ENCODE peak calls at places on chromosome 18, in five cellular contexts. One of them, this sample, is unnamed.

GRCh38 chr18:6487968-6488367 is 73.3 kb upstream of the L3MBTL4 start:
- DNase-seq in sigmoid colon: no peak
- DNase-seq in progenitor cell of endocrine pancreas: no peak
- DNase-seq in tibial nerve: no peak
- DNase-seq in fibroblast of the aortic adventitia: no peak
- DNase-seq in this sample: no peak

GRCh38 chr18:435940-436339 is 64.6 kb downstream of the COLEC12 start:
- DNase-seq in sigmoid colon: no peak
- DNase-seq in progenitor cell of endocrine pancreas: no peak
- DNase-seq in tibial nerve: no peak
- DNase-seq in fibroblast of the aortic adventitia: no peak
- DNase-seq in this sample: no peak

GRCh38 chr18:66958309-66958708 is 354.4 kb upstream of the CDH19 start:
- DNase-seq in sigmoid colon: no peak
- DNase-seq in progenitor cell of endocrine pancreas: no peak
- DNase-seq in tibial nerve: no peak
- DNase-seq in fibroblast of the aortic adventitia: no peak
- DNase-seq in this sample: no peak

GRCh38 chr18:62566199-62566598 is 43.4 kb downstream of the ZCCHC2 start:
- DNase-seq in sigmoid colon: no peak
- DNase-seq in progenitor cell of endocrine pancreas: no peak
- DNase-seq in tibial nerve: peak; percentile 29
- DNase-seq in fibroblast of the aortic adventitia: peak; percentile 24
- DNase-seq in this sample: no peak

GRCh38 chr18:10530852-10531251 is 5.0 kb downstream of the NAPG start:
- DNase-seq in sigmoid colon: no peak
- DNase-seq in progenitor cell of endocrine pancreas: no peak
- DNase-seq in tibial nerve: no peak
- DNase-seq in fibroblast of the aortic adventitia: peak; percentile 37
- DNase-seq in this sample: no peak

GRCh38 chr18:27400001-27400400 is 214.9 kb upstream of the CHST9 start:
- DNase-seq in sigmoid colon: no peak
- DNase-seq in progenitor cell of endocrine pancreas: no peak
- DNase-seq in tibial nerve: no peak
- DNase-seq in fibroblast of the aortic adventitia: no peak
- DNase-seq in this sample: no peak

GRCh38 chr18:6842081-6842480 is 112.6 kb downstream of the ARHGAP28 start:
- DNase-seq in sigmoid colon: no peak
- DNase-seq in progenitor cell of endocrine pancreas: no peak
- DNase-seq in tibial nerve: no peak
- DNase-seq in fibroblast of the aortic adventitia: no peak
- DNase-seq in this sample: no peak

GRCh38 chr18:56489901-56490300 is 148.5 kb downstream of the TXNL1 start:
- DNase-seq in sigmoid colon: no peak
- DNase-seq in progenitor cell of endocrine pancreas: no peak
- DNase-seq in tibial nerve: no peak
- DNase-seq in fibroblast of the aortic adventitia: no peak
- DNase-seq in this sample: no peak

GRCh38 chr18:24570716-24571115 is 110.3 kb downstream of the HRH4 start:
- DNase-seq in sigmoid colon: no peak
- DNase-seq in progenitor cell of endocrine pancreas: no peak
- DNase-seq in tibial nerve: no peak
- DNase-seq in fibroblast of the aortic adventitia: no peak
- DNase-seq in this sample: no peak

GRCh38 chr18:34031810-34032209 is 192.9 kb downstream of the NOL4 start:
- DNase-seq in sigmoid colon: no peak
- DNase-seq in progenitor cell of endocrine pancreas: no peak
- DNase-seq in tibial nerve: no peak
- DNase-seq in fibroblast of the aortic adventitia: peak; percentile 2
- DNase-seq in this sample: no peak
- TF ChIP-seq CTCF in sigmoid colon: no peak
- TF ChIP-seq CTCF in progenitor cell of endocrine pancreas: no peak
- TF ChIP-seq CTCF in tibial nerve: no peak
- TF ChIP-seq CTCF in fibroblast of the aortic adventitia: peak; percentile 30
- TF ChIP-seq CTCF in this sample: no peak

GRCh38 chr18:80159713-80160636 is 50.9 kb downstream of the ADNP2 start:
- DNase-seq in sigmoid colon: no peak
- DNase-seq in progenitor cell of endocrine pancreas: no peak
- DNase-seq in tibial nerve: no peak
- DNase-seq in fibroblast of the aortic adventitia: peak; percentile 8
- DNase-seq in this sample: no peak
- TF ChIP-seq CTCF in sigmoid colon: no peak
- TF ChIP-seq CTCF in progenitor cell of endocrine pancreas: no peak
- TF ChIP-seq CTCF in tibial nerve: peak; percentile 24
- TF ChIP-seq CTCF in fibroblast of the aortic adventitia: peak; percentile 48
- TF ChIP-seq CTCF in this sample: no peak

GRCh38 chr18:5237083-5237722 is 40.1 kb upstream of the AKAIN1 start:
- DNase-seq in sigmoid colon: peak; percentile 63
- DNase-seq in progenitor cell of endocrine pancreas: no peak
- DNase-seq in tibial nerve: no peak
- DNase-seq in fibroblast of the aortic adventitia: peak; percentile 22
- DNase-seq in this sample: no peak

GRCh38 chr18:5238371-5238758 is 41.3 kb upstream of the AKAIN1 start:
- DNase-seq in sigmoid colon: peak; percentile 70
- DNase-seq in progenitor cell of endocrine pancreas: peak; percentile 40
- DNase-seq in tibial nerve: no peak
- DNase-seq in fibroblast of the aortic adventitia: no peak
- DNase-seq in this sample: no peak

GRCh38 chr18:5239447-5239846 is 42.4 kb upstream of the AKAIN1 start:
- DNase-seq in sigmoid colon: no peak
- DNase-seq in progenitor cell of endocrine pancreas: no peak
- DNase-seq in tibial nerve: no peak
- DNase-seq in fibroblast of the aortic adventitia: no peak
- DNase-seq in this sample: no peak

DNA sequence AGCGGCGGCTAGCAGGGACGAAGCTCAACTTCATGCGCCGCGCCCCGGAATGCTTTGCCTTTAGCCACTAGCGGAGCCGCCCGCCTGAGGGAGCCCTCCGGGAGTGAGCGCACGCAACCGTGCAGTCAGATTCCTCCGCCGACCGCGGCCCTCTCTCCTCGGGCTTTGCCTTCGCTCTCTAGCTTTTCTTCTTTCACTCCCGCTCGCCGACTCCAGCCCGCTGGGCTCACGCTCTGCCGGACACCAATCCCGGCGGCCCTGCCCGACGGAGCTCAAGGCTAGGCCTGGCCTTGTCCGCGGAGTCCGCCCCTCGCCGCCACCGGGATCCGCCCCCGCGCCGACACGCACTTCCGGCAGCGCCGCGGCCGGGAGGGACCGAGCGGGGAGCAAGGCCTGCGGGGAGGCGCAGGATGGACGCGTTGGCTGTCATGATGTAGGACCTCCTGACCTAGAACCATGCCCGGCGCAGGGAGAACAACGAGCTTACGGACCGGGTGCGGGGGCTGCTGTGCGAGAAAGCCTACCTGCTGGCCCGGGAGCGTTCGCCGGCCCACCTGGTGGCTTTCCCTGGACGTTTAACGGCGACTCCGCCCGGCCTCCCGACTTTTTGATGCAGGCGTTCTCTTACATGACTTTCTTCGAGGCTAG is 40.8 kb upstream of the AKAIN1 start:
- DNase-seq in sigmoid colon: peak; percentile 94
- DNase-seq in progenitor cell of endocrine pancreas: peak; percentile 70
- DNase-seq in tibial nerve: peak; percentile 74
- DNase-seq in fibroblast of the aortic adventitia: peak; percentile 86
- DNase-seq in this sample: peak; percentile 53
- TF ChIP-seq CTCF in sigmoid colon: no peak
- TF ChIP-seq CTCF in progenitor cell of endocrine pancreas: peak; percentile 31
- TF ChIP-seq CTCF in tibial nerve: no peak
- TF ChIP-seq CTCF in fibroblast of the aortic adventitia: peak; percentile 60
- TF ChIP-seq CTCF in this sample: peak; percentile 44

DNA sequence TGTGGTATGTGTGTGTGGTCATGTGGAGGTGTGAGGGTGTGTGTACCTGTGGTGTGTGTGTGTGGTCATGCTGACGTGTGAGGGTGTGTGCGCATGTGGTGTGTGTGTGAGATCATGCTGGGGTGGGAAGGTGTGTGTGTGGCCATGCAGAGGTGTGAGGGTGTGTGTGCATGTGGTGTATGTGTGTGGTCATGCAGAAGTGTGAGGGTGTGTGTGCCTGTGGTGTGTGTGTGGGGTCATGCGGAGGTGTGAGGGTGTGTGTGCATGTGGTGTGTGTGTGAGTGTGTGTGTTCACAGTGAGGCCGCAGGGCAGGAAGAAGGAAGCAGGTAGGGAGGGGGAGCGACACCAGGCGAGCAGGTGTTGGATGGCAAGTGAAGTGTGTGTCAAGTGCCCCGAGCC is 259.0 kb downstream of the LOXHD1 start:
- DNase-seq in sigmoid colon: no peak
- DNase-seq in progenitor cell of endocrine pancreas: no peak
- DNase-seq in tibial nerve: no peak
- DNase-seq in fibroblast of the aortic adventitia: no peak
- DNase-seq in this sample: no peak
- TF ChIP-seq CTCF in sigmoid colon: no peak
- TF ChIP-seq CTCF in progenitor cell of endocrine pancreas: no peak
- TF ChIP-seq CTCF in tibial nerve: no peak
- TF ChIP-seq CTCF in fibroblast of the aortic adventitia: no peak
- TF ChIP-seq CTCF in this sample: no peak

GRCh38 chr18:75161629-75162028 is 47.3 kb downstream of the PTGR3 start:
- DNase-seq in sigmoid colon: no peak
- DNase-seq in progenitor cell of endocrine pancreas: no peak
- DNase-seq in tibial nerve: no peak
- DNase-seq in fibroblast of the aortic adventitia: peak; percentile 11
- DNase-seq in this sample: no peak
- TF ChIP-seq CTCF in sigmoid colon: no peak
- TF ChIP-seq CTCF in progenitor cell of endocrine pancreas: no peak
- TF ChIP-seq CTCF in tibial nerve: no peak
- TF ChIP-seq CTCF in fibroblast of the aortic adventitia: no peak
- TF ChIP-seq CTCF in this sample: no peak

DNA sequence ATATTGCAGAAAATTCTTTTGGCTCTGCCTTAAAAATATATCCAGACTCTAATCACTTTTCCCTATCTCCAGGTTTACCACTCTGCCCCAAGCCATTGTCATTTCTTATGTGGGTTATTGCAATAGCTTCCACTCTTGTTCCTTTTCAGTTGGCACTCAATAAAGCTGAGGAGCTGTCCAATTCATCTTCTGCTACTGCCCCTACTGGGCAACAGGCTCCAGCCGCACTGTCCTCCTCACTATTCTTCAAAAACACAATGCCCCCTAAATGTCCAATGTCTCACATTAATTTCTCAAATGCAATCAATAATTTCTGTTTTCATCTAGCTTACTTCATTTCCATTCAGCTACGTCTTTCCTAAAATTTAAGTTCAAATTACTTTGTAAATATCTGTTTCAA is 1262.5 kb upstream of the CDH2 start:
- DNase-seq in sigmoid colon: no peak
- DNase-seq in progenitor cell of endocrine pancreas: no peak
- DNase-seq in tibial nerve: no peak
- DNase-seq in fibroblast of the aortic adventitia: no peak
- DNase-seq in this sample: no peak
- TF ChIP-seq CTCF in sigmoid colon: no peak
- TF ChIP-seq CTCF in progenitor cell of endocrine pancreas: peak; percentile 16
- TF ChIP-seq CTCF in tibial nerve: no peak
- TF ChIP-seq CTCF in fibroblast of the aortic adventitia: no peak
- TF ChIP-seq CTCF in this sample: peak; percentile 18

DNA sequence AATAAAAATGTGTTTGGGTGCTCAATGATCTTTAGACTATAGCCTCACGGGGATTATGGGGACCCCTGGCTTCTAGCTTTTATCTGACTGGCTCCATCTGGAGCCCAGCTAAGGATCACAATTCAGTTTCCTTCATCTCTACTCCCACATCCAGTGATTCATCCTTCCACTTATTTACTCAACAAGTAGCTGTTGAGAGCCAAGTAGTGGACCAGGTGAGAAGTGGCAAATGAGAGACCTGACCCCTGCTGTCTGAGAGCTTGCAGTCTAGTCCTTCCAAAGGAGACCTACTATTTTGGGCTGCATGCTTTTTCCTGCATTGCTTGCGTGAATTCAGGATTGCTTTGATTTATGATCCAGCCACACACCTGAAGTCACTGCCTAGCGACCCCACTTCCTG is 10.7 kb upstream of the DSG3 start:
- DNase-seq in sigmoid colon: no peak
- DNase-seq in progenitor cell of endocrine pancreas: no peak
- DNase-seq in tibial nerve: no peak
- DNase-seq in fibroblast of the aortic adventitia: no peak
- DNase-seq in this sample: no peak
- TF ChIP-seq CTCF in sigmoid colon: no peak
- TF ChIP-seq CTCF in progenitor cell of endocrine pancreas: no peak
- TF ChIP-seq CTCF in tibial nerve: no peak
- TF ChIP-seq CTCF in fibroblast of the aortic adventitia: no peak
- TF ChIP-seq CTCF in this sample: no peak

DNA sequence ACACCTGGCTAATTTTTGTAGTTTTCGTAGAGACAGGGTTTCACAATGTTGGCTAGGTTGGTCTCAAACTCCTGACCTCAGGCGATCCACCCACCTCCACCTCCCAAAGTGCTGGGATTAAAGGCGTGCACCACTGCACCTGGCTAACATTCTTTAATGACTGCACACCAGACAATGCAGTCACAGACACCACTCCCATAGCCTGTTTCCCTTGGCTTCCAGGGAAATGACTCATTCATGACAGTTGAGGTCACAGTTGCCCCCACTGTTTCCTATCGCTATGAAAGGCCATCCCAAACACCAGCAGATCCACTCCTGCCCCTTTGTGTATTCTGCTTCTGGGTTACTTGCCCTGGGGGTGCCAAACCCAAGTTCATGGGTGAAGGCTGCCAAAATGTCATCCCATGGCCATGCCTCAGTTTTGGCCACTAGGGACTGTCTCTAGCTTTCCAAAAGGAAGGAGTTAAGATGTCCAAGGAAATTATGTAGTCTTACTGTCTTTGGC is 8.7 kb downstream of the CHMP1B start:
- DNase-seq in sigmoid colon: no peak
- DNase-seq in progenitor cell of endocrine pancreas: no peak
- DNase-seq in tibial nerve: no peak
- DNase-seq in fibroblast of the aortic adventitia: peak; percentile 75
- DNase-seq in this sample: no peak
- TF ChIP-seq CTCF in sigmoid colon: no peak
- TF ChIP-seq CTCF in progenitor cell of endocrine pancreas: no peak
- TF ChIP-seq CTCF in tibial nerve: no peak
- TF ChIP-seq CTCF in fibroblast of the aortic adventitia: peak; percentile 42
- TF ChIP-seq CTCF in this sample: peak; percentile 31

GRCh38 chr18:69839497-69839896 is 108.2 kb downstream of the CD226 start:
- DNase-seq in sigmoid colon: no peak
- DNase-seq in progenitor cell of endocrine pancreas: no peak
- DNase-seq in tibial nerve: no peak
- DNase-seq in fibroblast of the aortic adventitia: no peak
- DNase-seq in this sample: no peak

GRCh38 chr18:69840445-69840844 is 107.2 kb downstream of the CD226 start:
- DNase-seq in sigmoid colon: no peak
- DNase-seq in progenitor cell of endocrine pancreas: no peak
- DNase-seq in tibial nerve: no peak
- DNase-seq in fibroblast of the aortic adventitia: peak; percentile 52
- DNase-seq in this sample: no peak

GRCh38 chr18:69838620-69839411 is 108.9 kb downstream of the CD226 start:
- DNase-seq in sigmoid colon: no peak
- DNase-seq in progenitor cell of endocrine pancreas: no peak
- DNase-seq in tibial nerve: no peak
- DNase-seq in fibroblast of the aortic adventitia: no peak
- DNase-seq in this sample: no peak

GRCh38 chr18:69839989-69840388 is 107.7 kb downstream of the CD226 start:
- DNase-seq in sigmoid colon: no peak
- DNase-seq in progenitor cell of endocrine pancreas: no peak
- DNase-seq in tibial nerve: no peak
- DNase-seq in fibroblast of the aortic adventitia: no peak
- DNase-seq in this sample: no peak

DNA sequence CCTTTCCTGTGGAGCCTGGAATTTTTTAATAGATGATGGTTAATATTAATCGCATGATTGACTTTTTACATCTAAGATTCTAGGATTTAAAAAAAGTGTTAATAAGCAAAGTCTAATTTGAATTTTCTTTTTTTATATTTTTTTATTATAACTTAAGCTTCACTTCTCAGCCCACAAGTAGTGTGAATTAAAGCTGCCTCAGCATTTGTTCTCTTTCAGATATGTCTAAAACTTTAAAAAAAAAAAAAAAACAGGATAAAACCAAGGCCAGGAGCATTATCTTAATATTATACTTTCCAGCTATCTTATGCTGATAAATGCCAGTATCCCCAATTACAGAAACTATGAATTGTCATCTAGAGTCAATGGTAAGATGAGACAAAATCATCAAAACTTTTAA is 109.7 kb downstream of the CD226 start:
- DNase-seq in sigmoid colon: no peak
- DNase-seq in progenitor cell of endocrine pancreas: no peak
- DNase-seq in tibial nerve: no peak
- DNase-seq in fibroblast of the aortic adventitia: no peak
- DNase-seq in this sample: no peak
- TF ChIP-seq CTCF in sigmoid colon: no peak
- TF ChIP-seq CTCF in progenitor cell of endocrine pancreas: no peak
- TF ChIP-seq CTCF in tibial nerve: no peak
- TF ChIP-seq CTCF in fibroblast of the aortic adventitia: no peak
- TF ChIP-seq CTCF in this sample: no peak

This sample was measured in AG09309.